ENCODE peak calls at places on chromosomes 16 and 17, in seven cellular contexts. L is heart right ventricle, K is prostate gland, W is endodermal cell, Z is WERI-Rb-1, B is NCI-H1436, O is HFFc6. I is an unnamed sample.

GRCh38 chr16:79599837-79600635 is 501 bp downstream of the MAF start:
- DNase-seq in L (peak; percentile 75), K (peak; percentile 55), W (peak; percentile 84), Z (peak; percentile 24), B (peak; percentile 54), O (no peak), I (peak; percentile 85)

GRCh38 chr17:34173221-34173620 is 81.9 kb upstream of the CCL2 start:
- DNase-seq in L (no peak), K (no peak), W (no peak), Z (no peak), B (no peak), O (peak; percentile 33), I (no peak)

GRCh38 chr17:2173005-2173404 is 118.1 kb downstream of the HIC1 start:
- DNase-seq in L (no peak), K (no peak), W (no peak), Z (no peak), B (no peak), O (peak; percentile 57), I (no peak)

GRCh38 chr16:3095869-3096268 is 3.2 kb downstream of the ZSCAN10 start:
- DNase-seq in L (no peak), K (no peak), W (peak; percentile 59), Z (no peak), B (no peak), O (no peak), I (peak; percentile 80)

GRCh38 chr17:37494971-37495370 is 5.3 kb downstream of the DUSP14 start:
- DNase-seq in L (no peak), K (no peak), W (peak; percentile 74), Z (no peak), B (no peak), O (no peak), I (peak; percentile 76)

GRCh38 chr16:2614761-2615191 is 67.5 kb upstream of the KCTD5 start:
- DNase-seq in L (no peak), K (peak; percentile 3), W (no peak), Z (no peak), B (no peak), O (no peak), I (no peak)

GRCh38 chr17:4771519-4772234 is at the start of gene TM4SF5:
- DNase-seq in L (no peak), K (no peak), W (no peak), Z (no peak), B (no peak), O (no peak), I (peak; percentile 22)

GRCh38 chr17:31535581-31535981 is 144.1 kb downstream of the RAB11FIP4 start:
- DNase-seq in L (no peak), K (no peak), W (no peak), Z (no peak), B (no peak), O (no peak), I (no peak)

GRCh38 chr17:72539981-72540897 is 419.4 kb downstream of the SOX9 start:
- DNase-seq in L (peak; percentile 80), K (peak; percentile 48), W (peak; percentile 97), Z (peak; percentile 71), B (peak; percentile 74), O (peak; percentile 64), I (peak; percentile 96)

GRCh38 chr17:81440511-81441244 is 45.4 kb downstream of the BAHCC1 start:
- DNase-seq in L (no peak), K (no peak), W (peak; percentile 97), Z (peak; percentile 90), B (peak; percentile 45), O (no peak), I (peak; percentile 99)

I was measured in H7.